ENCODE peak calls at places on chromosomes 5 and 9, in six cellular contexts. L is LoVo, A is heart left ventricle, H is progenitor cell of endocrine pancreas, W is foreskin melanocyte, B is AG09309. S is an unnamed sample.

GRCh38 chr5:113162770-113163169 is 186.2 kb downstream of the DCP2 start:
- DNase-seq in L (no peak), A (no peak), H (no peak), W (no peak), B (no peak), S (peak; percentile 28)

GRCh38 chr9:74285075-74285474 is 212.1 kb upstream of the RORB start:
- DNase-seq in L (no peak), A (no peak), H (no peak), W (peak; percentile 41), B (no peak), S (no peak)

GRCh38 chr5:124064956-124065355 is 553.0 kb downstream of the CSNK1G3 start:
- DNase-seq in L (no peak), A (no peak), H (no peak), W (peak; percentile 46), B (no peak), S (no peak)

GRCh38 chr9:35236692-35237091 is 74.9 kb downstream of the UNC13B start:
- DNase-seq in L (peak; percentile 6), A (no peak), H (no peak), W (no peak), B (no peak), S (no peak)

GRCh38 chr9:91273853-91274552 is 87.7 kb downstream of the AUH start:
- DNase-seq in L (peak; percentile 6), A (no peak), H (no peak), W (no peak), B (no peak), S (no peak)

GRCh38 chr5:144004146-144004545 is 166.3 kb downstream of the YIPF5 start:
- DNase-seq in L (no peak), A (no peak), H (no peak), W (no peak), B (no peak), S (no peak)

GRCh38 chr9:99822596-99823391 is 1.1 kb downstream of the NR4A3 start:
- DNase-seq in L (peak; percentile 33), A (peak; percentile 38), H (no peak), W (peak; percentile 46), B (no peak), S (peak; percentile 45)

GRCh38 chr5:133637206-133637605 is 24.9 kb upstream of the FSTL4 start:
- DNase-seq in L (no peak), A (no peak), H (no peak), W (no peak), B (no peak), S (no peak)

GRCh38 chr5:136070486-136071285 is 41.9 kb downstream of the TGFBI start:
- DNase-seq in L (no peak), A (peak; percentile 59), H (no peak), W (no peak), B (no peak), S (no peak)

GRCh38 chr5:120139039-120139438 is 325.1 kb upstream of the PRR16 start:
- DNase-seq in L (peak; percentile 51), A (no peak), H (no peak), W (peak; percentile 81), B (peak; percentile 93), S (no peak)

GRCh38 chr9:3746296-3747275 is 220.8 kb upstream of the RFX3 start:
- DNase-seq in L (peak; percentile 89), A (no peak), H (no peak), W (peak; percentile 65), B (peak; percentile 52), S (no peak)

GRCh38 chr5:150593996-150594395 is 46.5 kb upstream of the SYNPO start:
- DNase-seq in L (no peak), A (peak; percentile 27), H (no peak), W (no peak), B (no peak), S (no peak)

S was measured in PC-9.